ENCODE peak calls at places on chromosomes 4 and X, in six cellular contexts. O is HCT116, H is HEK293T, F is AG04449, M is HS-5, D is fibroblast of mammary gland. W is an unnamed sample.

GRCh38 chrX:768596-768995 is 138.0 kb downstream of the SHOX start:
- DNase-seq in O (no peak), H (no peak), F (no peak), M (no peak), D (no peak), W (no peak)

GRCh38 chr4:151046609-151047008 is 31.5 kb upstream of the LRBA start:
- DNase-seq in O (no peak), H (no peak), F (no peak), M (no peak), D (no peak), W (no peak)

GRCh38 chrX:40077906-40078305 is 19.9 kb downstream of the BCOR start:
- DNase-seq in O (no peak), H (no peak), F (no peak), M (no peak), D (no peak), W (no peak)

GRCh38 chr4:188262464-188262863 is 123.2 kb downstream of the TRIML1 start:
- DNase-seq in O (no peak), H (no peak), F (no peak), M (no peak), D (peak), W (no peak)

GRCh38 chr4:60729194-60729593 is 470.9 kb upstream of the ADGRL3 start:
- DNase-seq in O (no peak), H (no peak), F (no peak), M (peak), D (peak), W (no peak)

GRCh38 chrX:151821226-151821625 is 86.7 kb downstream of the CNGA2 start:
- DNase-seq in O (no peak), H (no peak), F (no peak), M (no peak), D (no peak), W (no peak)

GRCh38 chr4:47373729-47374128 is 89.8 kb downstream of the COMMD8 start:
- DNase-seq in O (no peak), H (no peak), F (no peak), M (no peak), D (no peak), W (no peak)

GRCh38 chrX:41556958-41557357 is 109.8 kb downstream of the NYX start:
- DNase-seq in O (no peak), H (no peak), F (no peak), M (no peak), D (no peak), W (no peak)

GRCh38 chr4:6307891-6308290 is 38.2 kb downstream of the WFS1 start:
- DNase-seq in O (no peak), H (no peak), F (no peak), M (no peak), D (no peak), W (no peak)

GRCh38 chr4:80539190-80539589 is 203.7 kb downstream of the CFAP299 start:
- DNase-seq in O (no peak), H (peak), F (no peak), M (no peak), D (no peak), W (no peak)

GRCh38 chr4:154332681-154333421 is 158.7 kb downstream of the DCHS2 start:
- DNase-seq in O (no peak), H (no peak), F (no peak), M (no peak), D (peak), W (peak)

GRCh38 chr4:168598191-168598590 is 101.3 kb downstream of the PALLD start:
- DNase-seq in O (no peak), H (no peak), F (no peak), M (no peak), D (peak), W (no peak)

GRCh38 chrX:106263817-106264216 is 95.7 kb downstream of the PWWP3B start:
- DNase-seq in O (no peak), H (no peak), F (no peak), M (no peak), D (peak), W (no peak)

GRCh38 chrX:153688534-153688899 is 791 bp downstream of the SLC6A8 start:
- DNase-seq in O (no peak), H (no peak), F (no peak), M (no peak), D (no peak), W (no peak)

GRCh38 chrX:10050481-10050880 is 83.3 kb downstream of the CLDN34 start:
- DNase-seq in O (no peak), H (no peak), F (no peak), M (no peak), D (no peak), W (no peak)

GRCh38 chr4:67939195-67939594 is 24.1 kb downstream of the TMPRSS11A start:
- DNase-seq in O (no peak), H (no peak), F (no peak), M (no peak), D (no peak), W (no peak)

GRCh38 chr4:37661643-37662221 is 24.4 kb downstream of the RELL1 start:
- DNase-seq in O (no peak), H (no peak), F (no peak), M (no peak), D (peak), W (no peak)

GRCh38 chrX:18377802-18378201 is 23.3 kb upstream of the SCML2 start:
- DNase-seq in O (peak), H (peak), F (no peak), M (no peak), D (peak), W (no peak)

GRCh38 chr4:1904042-1904441 is 32.8 kb downstream of the NSD2 start:
- DNase-seq in O (no peak), H (no peak), F (no peak), M (no peak), D (no peak), W (no peak)

GRCh38 chr4:139014391-139015268 is 951 bp upstream of the NOCT start:
- DNase-seq in O (peak), H (no peak), F (peak), M (peak), D (peak), W (no peak)

GRCh38 chr4:128590773-128591172 is 218.7 kb upstream of the JADE1 start:
- DNase-seq in O (no peak), H (no peak), F (no peak), M (no peak), D (no peak), W (no peak)

GRCh38 chr4:82260632-82261031 is 113.2 kb downstream of the HNRNPD start:
- DNase-seq in O (no peak), H (no peak), F (no peak), M (no peak), D (no peak), W (no peak)

GRCh38 chrX:12412561-12412960 is 274.3 kb downstream of the FRMPD4 start:
- DNase-seq in O (no peak), H (no peak), F (no peak), M (no peak), D (peak), W (no peak)

GRCh38 chrX:44305921-44306320 is 37.6 kb downstream of the EFHC2 start:
- DNase-seq in O (no peak), H (no peak), F (no peak), M (no peak), D (no peak), W (no peak)

GRCh38 chr4:145882594-145882993 is 56.0 kb downstream of the ZNF827 start:
- DNase-seq in O (no peak), H (no peak), F (no peak), M (no peak), D (no peak), W (no peak)

GRCh38 chrX:118499295-118499694 is 3.7 kb downstream of the DOCK11 start:
- DNase-seq in O (no peak), H (no peak), F (no peak), M (no peak), D (no peak), W (no peak)

GRCh38 chr4:54657556-54658313 is at the start of gene KIT:
- DNase-seq in O (no peak), H (peak), F (no peak), M (no peak), D (no peak), W (peak)

GRCh38 chr4:165248102-165248501 is 40.7 kb downstream of the KLHL2 start:
- DNase-seq in O (no peak), H (no peak), F (no peak), M (no peak), D (no peak), W (no peak)

GRCh38 chr4:184262901-184263300 is 45.2 kb upstream of the ENPP6 start:
- DNase-seq in O (no peak), H (no peak), F (no peak), M (no peak), D (peak), W (no peak)

GRCh38 chrX:11053351-11053750 is 57.8 kb upstream of the HCCS start:
- DNase-seq in O (no peak), H (no peak), F (no peak), M (no peak), D (no peak), W (no peak)

GRCh38 chr4:73170518-73171198 is 87.9 kb downstream of the ANKRD17 start:
- DNase-seq in O (no peak), H (no peak), F (no peak), M (no peak), D (no peak), W (no peak)

GRCh38 chrX:7214251-7214650 is 66.3 kb upstream of the PUDP start:
- DNase-seq in O (no peak), H (no peak), F (no peak), M (no peak), D (no peak), W (no peak)